ENCODE peak calls at places on chromosomes 13 and 19, in four cellular contexts. Q is uterus; I is NK-92 treated with Interleukin-12 subunit alpha and Interleukin-12 subunit beta, amount 100 ng/mL, for 24 hours; W is AML-193. C is an unnamed sample.

GRCh38 chr13:106376411-106377112 is 158.9 kb downstream of the EFNB2 start:
- DNase-seq in Q (peak), I (no peak), W (no peak), C (no peak)

GRCh38 chr13:70339738-70340137 is 231.5 kb upstream of the KLHL1 start:
- DNase-seq in Q (no peak), I (no peak), W (peak), C (no peak)

GRCh38 chr13:25988655-25989054 is 63.2 kb downstream of the SHISA2 start:
- DNase-seq in Q (no peak), I (no peak), W (no peak), C (peak)

GRCh38 chr13:97189943-97190342 is 32.2 kb upstream of the MBNL2 start:
- DNase-seq in Q (no peak), I (no peak), W (no peak), C (no peak)

GRCh38 chr19:3618144-3618810 is 8.3 kb downstream of the CACTIN start:
- DNase-seq in Q (peak), I (no peak), W (no peak), C (peak)

GRCh38 chr19:55340144-55340783 is 588 bp downstream of the KMT5C start:
- DNase-seq in Q (no peak), I (no peak), W (no peak), C (peak)

GRCh38 chr19:11494634-11495285 is 10.9 kb downstream of the ZNF653 start:
- DNase-seq in Q (no peak), I (no peak), W (no peak), C (no peak)

GRCh38 chr13:51134763-51135365 is 23.8 kb upstream of the C13orf42 start:
- DNase-seq in Q (no peak), I (no peak), W (no peak), C (no peak)

GRCh38 chr13:43905435-43906031 is 25.8 kb downstream of the LACC1 start:
- DNase-seq in Q (peak), I (no peak), W (peak), C (no peak)

GRCh38 chr13:23799945-23800344 is 89.3 kb downstream of the MIPEP start:
- DNase-seq in Q (no peak), I (no peak), W (no peak), C (no peak)

GRCh38 chr13:43830481-43830873 is 43.7 kb upstream of the ENOX1 start:
- DNase-seq in Q (no peak), I (no peak), W (no peak), C (no peak)

GRCh38 chr19:33005440-33005839 is 33.4 kb downstream of the FAAP24 start:
- DNase-seq in Q (no peak), I (no peak), W (no peak), C (peak)

GRCh38 chr13:86870388-86870966 is 800.7 kb upstream of the SLITRK5 start:
- DNase-seq in Q (no peak), I (no peak), W (peak), C (no peak)

GRCh38 chr19:31068268-31068667 is 281.0 kb downstream of the TSHZ3 start:
- DNase-seq in Q (no peak), I (no peak), W (no peak), C (no peak)

GRCh38 chr13:101751488-101751887 is 299.0 kb downstream of the ITGBL1 start:
- DNase-seq in Q (no peak), I (no peak), W (peak), C (no peak)

GRCh38 chr19:30363073-30363472 is 9.1 kb upstream of the ZNF536 start:
- DNase-seq in Q (no peak), I (no peak), W (no peak), C (no peak)

GRCh38 chr19:771332-771785 is 20.4 kb downstream of the MISP start:
- DNase-seq in Q (no peak), I (no peak), W (peak), C (peak)

GRCh38 chr13:49097374-49097773 is 121.7 kb downstream of the FNDC3A start:
- DNase-seq in Q (no peak), I (no peak), W (no peak), C (no peak)

GRCh38 chr13:113976711-113977684 is 3.1 kb upstream of the C13orf46 start:
- DNase-seq in Q (no peak), I (no peak), W (no peak), C (no peak)

GRCh38 chr13:35378939-35379338 is 97.5 kb downstream of the MAB21L1 start:
- DNase-seq in Q (no peak), I (no peak), W (no peak), C (no peak)

GRCh38 chr19:48510421-48511268 is 990 bp downstream of the LMTK3 start:
- DNase-seq in Q (peak), I (peak), W (peak), C (peak)

GRCh38 chr19:53365899-53366493 is 491 bp downstream of the ZNF525 start:
- DNase-seq in Q (no peak), I (no peak), W (peak), C (peak)

GRCh38 chr13:75908137-75908536 is 272.0 kb downstream of the LMO7 start:
- DNase-seq in Q (no peak), I (no peak), W (no peak), C (no peak)

GRCh38 chr19:42287017-42287825 is 14.7 kb upstream of the PRR19 start:
- DNase-seq in Q (no peak), I (no peak), W (no peak), C (no peak)

GRCh38 chr19:38095411-38096308 is 128.4 kb downstream of the DPF1 start:
- DNase-seq in Q (peak), I (no peak), W (peak), C (peak)

GRCh38 chr13:105960326-105960725 is 575.1 kb downstream of the EFNB2 start:
- DNase-seq in Q (no peak), I (no peak), W (no peak), C (no peak)

GRCh38 chr19:33755314-33756020 is 41.2 kb upstream of the KCTD15 start:
- DNase-seq in Q (no peak), I (no peak), W (no peak), C (no peak)

GRCh38 chr13:113114511-113115362 is 7.9 kb upstream of the F10 start:
- DNase-seq in Q (no peak), I (no peak), W (no peak), C (peak)

GRCh38 chr13:95087746-95088305 is 213.4 kb downstream of the ABCC4 start:
- DNase-seq in Q (no peak), I (no peak), W (peak), C (peak)

GRCh38 chr19:2288743-2289713 is 7.1 kb upstream of the PEAK3 start:
- DNase-seq in Q (no peak), I (no peak), W (no peak), C (no peak)

GRCh38 chr19:44908074-44908835 is 2.7 kb downstream of the APOE start:
- DNase-seq in Q (no peak), I (no peak), W (no peak), C (no peak)

GRCh38 chr19:42480335-42481095 is 37.8 kb upstream of the CXCL17 start:
- DNase-seq in Q (no peak), I (peak), W (peak), C (no peak)

GRCh38 chr13:42985312-42986175 is 6.5 kb downstream of the EPSTI1 start:
- DNase-seq in Q (peak), I (no peak), W (no peak), C (no peak)

GRCh38 chr19:2540646-2541454 is 64.9 kb downstream of the GADD45B start:
- DNase-seq in Q (peak), I (no peak), W (no peak), C (peak)

GRCh38 chr19:5692785-5693194 is 2.7 kb downstream of the RPL36 start:
- DNase-seq in Q (no peak), I (no peak), W (no peak), C (no peak)